ENCODE peak calls at places on chromosome 9, in four cellular contexts. J is K562, X is SK-N-SH, W is H1. Z is an unnamed sample.

GRCh38 chr9:29514336-29514735 is 1941.1 kb upstream of the C9orf72 start:
- DNase-seq in W (no peak), X (no peak), J (no peak), Z (no peak)

GRCh38 chr9:133882849-133883248 is 109.3 kb downstream of the VAV2 start:
- DNase-seq in X (no peak), J (no peak), W (no peak), Z (no peak)

GRCh38 chr9:138096192-138096845 is 218.7 kb downstream of the CACNA1B start:
- DNase-seq in X (no peak), J (no peak), W (no peak), Z (no peak)

GRCh38 chr9:98551511-98552286 is 157.0 kb downstream of the GABBR2 start:
- DNase-seq in J (no peak), W (no peak), X (no peak), Z (no peak)

GRCh38 chr9:113876806-113877236 is 712 bp downstream of the ZNF618 start:
- DNase-seq in X (no peak), W (no peak), J (no peak), Z (no peak)

GRCh38 chr9:79471577-79472543 is 99.9 kb upstream of the TLE4 start:
- DNase-seq in X (peak), W (no peak), J (no peak), Z (no peak)

GRCh38 chr9:76717176-76717575 is 47.1 kb upstream of the PCA3 start:
- DNase-seq in W (no peak), J (no peak), X (no peak), Z (no peak)

GRCh38 chr9:126507318-126508109 is 106.2 kb upstream of the LMX1B start:
- DNase-seq in W (no peak), J (no peak), X (no peak), Z (no peak)

GRCh38 chr9:121324316-121324715 is 45.7 kb downstream of the STOM start:
- DNase-seq in X (no peak), W (no peak), J (no peak), Z (no peak)

GRCh38 chr9:92971121-92971520 is 23.8 kb downstream of the FGD3 start:
- DNase-seq in J (no peak), X (no peak), W (no peak), Z (no peak)

GRCh38 chr9:107363511-107364182 is 80.6 kb downstream of the RAD23B start:
- DNase-seq in J (no peak), X (peak), W (no peak), Z (no peak)

GRCh38 chr9:92714787-92715487 is 45.0 kb upstream of the IPPK start:
- DNase-seq in J (no peak), X (no peak), W (no peak), Z (no peak)

GRCh38 chr9:20744046-20744630 is 60.1 kb downstream of the FOCAD start:
- DNase-seq in X (no peak), J (no peak), W (no peak), Z (no peak)

GRCh38 chr9:79567671-79568098 is 4.1 kb upstream of the TLE4 start:
- DNase-seq in X (no peak), W (no peak), J (no peak), Z (no peak)

GRCh38 chr9:123686131-123686848 is 243.6 kb downstream of the DENND1A start:
- DNase-seq in W (no peak), J (no peak), X (no peak), Z (no peak)

GRCh38 chr9:27248702-27249101 is 48.2 kb downstream of the EQTN start:
- DNase-seq in W (no peak), X (no peak), J (no peak), Z (no peak)

GRCh38 chr9:100104314-100104713 is 5.3 kb downstream of the INVS start:
- DNase-seq in J (no peak), W (no peak), X (no peak), Z (no peak)

GRCh38 chr9:116639251-116639741 is 47.8 kb upstream of the TRIM32 start:
- DNase-seq in J (no peak), X (peak), W (no peak), Z (no peak)
- TF ChIP-seq NRF1 in J (no peak), X (no peak), W (no peak), Z (no peak)

GRCh38 chr9:34451545-34451944 is 6.8 kb downstream of the FAM219A start:
- DNase-seq in W (no peak), J (peak), X (no peak), Z (no peak)

GRCh38 chr9:34452568-34452967 is 5.8 kb downstream of the FAM219A start:
- DNase-seq in W (no peak), J (no peak), X (no peak), Z (no peak)

GRCh38 chr9:34457266-34458012 is 931 bp downstream of the FAM219A start:
- DNase-seq in X (peak), J (peak), W (peak), Z (no peak)

GRCh38 chr9:34456746-34457145 is 1.6 kb downstream of the FAM219A start:
- DNase-seq in J (no peak), W (no peak), X (no peak), Z (no peak)

DNA sequence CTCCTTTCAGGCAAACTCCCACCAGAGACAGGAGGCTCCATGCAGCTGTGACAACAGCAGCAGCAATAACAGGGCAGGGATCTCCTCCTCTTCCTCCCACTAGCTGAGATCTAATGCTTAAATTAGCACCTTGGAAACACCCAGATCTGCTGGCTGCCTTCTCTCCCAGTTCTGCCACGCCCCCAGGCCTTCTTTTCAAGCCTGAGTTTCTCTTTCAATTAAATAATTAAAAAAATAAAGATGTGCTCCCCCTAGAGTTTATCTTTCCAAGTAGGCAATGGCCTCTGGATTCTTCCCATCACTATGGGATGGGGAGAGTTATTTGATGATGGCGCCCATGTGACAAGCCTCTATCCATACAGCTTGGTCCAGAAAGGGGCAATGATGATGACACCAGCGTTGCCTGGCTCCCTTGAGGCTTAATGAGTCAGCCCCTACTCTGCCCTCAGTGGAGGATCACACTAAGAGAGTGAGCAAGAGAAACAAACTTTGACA is 3.8 kb downstream of the FAM219A start:
- DNase-seq in W (no peak), X (peak), J (peak), Z (no peak)
- TF ChIP-seq NRF1 in W (no peak), X (no peak), J (no peak), Z (no peak)

GRCh38 chr9:116448463-116448862 is 238.6 kb upstream of the TRIM32 start:
- DNase-seq in W (no peak), J (no peak), X (no peak), Z (no peak)

GRCh38 chr9:116452227-116452626 is 234.9 kb upstream of the TRIM32 start:
- DNase-seq in J (no peak), X (no peak), W (no peak), Z (no peak)

GRCh38 chr9:116452634-116453033 is 234.5 kb upstream of the TRIM32 start:
- DNase-seq in X (no peak), J (no peak), W (no peak), Z (no peak)

GRCh38 chr9:116451500-116451899 is 235.6 kb upstream of the TRIM32 start:
- DNase-seq in X (no peak), J (no peak), W (no peak), Z (no peak)

GRCh38 chr9:116450378-116451139 is 236.5 kb upstream of the TRIM32 start:
- DNase-seq in X (no peak), W (no peak), J (no peak), Z (peak)
- TF ChIP-seq NRF1 in X (no peak), W (no peak), J (no peak), Z (no peak)

GRCh38 chr9:127637322-127637847 is 25.3 kb downstream of the STXBP1 start:
- DNase-seq in J (no peak), W (no peak), X (no peak), Z (no peak)
- TF ChIP-seq NRF1 in J (no peak), W (no peak), X (no peak), Z (no peak)

DNA sequence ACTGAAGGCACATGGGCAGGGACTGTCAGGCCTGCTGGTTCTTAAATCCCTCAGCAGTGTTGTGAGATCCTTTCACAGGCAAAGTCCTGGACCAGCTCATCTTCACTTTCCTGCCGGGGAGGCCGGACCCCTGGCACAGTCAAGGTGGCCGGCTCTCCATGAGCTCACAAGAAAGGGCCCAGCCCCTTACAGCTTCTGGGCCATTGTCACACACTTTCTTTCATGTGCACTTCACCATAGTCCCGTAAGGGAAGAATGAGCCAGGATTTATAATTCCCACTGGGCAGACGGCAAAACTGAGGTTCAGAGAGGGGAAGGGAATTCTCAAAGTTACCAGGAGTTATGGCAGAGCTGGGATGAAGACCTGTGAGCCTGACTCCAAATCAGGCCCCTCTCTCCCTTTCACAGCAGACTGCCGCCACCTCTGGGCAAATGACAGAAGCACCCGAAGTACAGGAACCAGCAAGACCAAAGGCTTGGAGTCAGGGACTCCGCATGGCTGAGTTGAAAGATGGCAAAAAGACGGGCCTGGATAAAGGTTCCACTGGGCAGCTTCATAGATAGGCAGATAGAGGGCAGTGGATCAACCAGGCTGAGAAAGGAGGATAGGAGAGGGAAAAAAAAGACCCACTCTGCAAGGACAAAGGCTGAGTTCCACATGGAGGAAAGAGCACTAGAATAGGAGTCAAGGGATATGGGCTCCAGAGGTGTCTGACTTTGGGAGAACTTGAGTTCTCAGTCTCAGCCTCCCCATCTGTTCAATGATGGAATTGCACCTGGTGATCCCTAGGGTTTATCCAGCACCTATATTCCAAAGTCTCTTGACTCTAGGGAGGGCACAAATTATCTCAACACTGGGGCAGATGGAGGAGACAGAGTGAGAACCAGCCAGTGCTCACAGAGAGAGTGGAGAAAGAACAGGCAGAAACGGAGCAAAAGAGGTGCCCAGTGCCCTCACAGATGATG is 128.7 kb downstream of the PAX5 start:
- DNase-seq in W (no peak), X (no peak), J (no peak), Z (no peak)
- TF ChIP-seq NRF1 in W (no peak), X (no peak), J (no peak), Z (no peak)

GRCh38 chr9:110007477-110008270 is 200.3 kb downstream of the C9orf152 start:
- DNase-seq in W (no peak), X (no peak), J (no peak), Z (peak)
- TF ChIP-seq NRF1 in W (no peak), X (no peak), J (no peak), Z (no peak)